ENCODE peak calls at places on chromosomes 16 and 17, in eight cellular contexts. M is CD4-positive, alpha-beta T cell; R is fibroblast of lung; V is brain microvascular endothelial cell; P is HCT116; G is gastrocnemius medialis; O is Peyer's patch; F is A549. Z is an unnamed sample.

GRCh38 chr16:71927383-71927782 is 32.1 kb downstream of the IST1 start:
- DNase-seq in M (no peak), R (peak), V (peak), P (peak), G (peak), O (no peak), F (no peak), Z (peak)

GRCh38 chr16:4353675-4354074 is 2.6 kb upstream of the PAM16 start:
- DNase-seq in M (no peak), R (no peak), V (no peak), P (no peak), G (no peak), O (no peak), F (no peak), Z (no peak)

GRCh38 chr16:49483651-49484451 is 110.2 kb downstream of the C16orf78 start:
- DNase-seq in M (no peak), R (no peak), V (no peak), P (no peak), G (no peak), O (peak), F (no peak), Z (peak)

GRCh38 chr16:86778978-86779377 is 200.6 kb downstream of the FOXL1 start:
- DNase-seq in M (no peak), R (no peak), V (no peak), P (no peak), G (no peak), O (no peak), F (no peak), Z (no peak)

GRCh38 chr16:77531741-77532140 is 96.9 kb upstream of the ADAMTS18 start:
- DNase-seq in M (no peak), R (peak), V (peak), P (no peak), G (no peak), O (no peak), F (no peak), Z (no peak)

GRCh38 chr17:79810138-79811027 is 13.5 kb upstream of the CBX8 start:
- DNase-seq in M (peak), R (peak), V (peak), P (peak), G (no peak), O (peak), F (peak), Z (peak)

GRCh38 chr17:74354123-74354522 is 7.5 kb downstream of the BTBD17 start:
- DNase-seq in M (no peak), R (peak), V (no peak), P (peak), G (no peak), O (peak), F (peak), Z (no peak)

GRCh38 chr16:84224554-84224953 is 15.3 kb downstream of the KCNG4 start:
- DNase-seq in M (no peak), R (no peak), V (no peak), P (no peak), G (no peak), O (no peak), F (no peak), Z (no peak)

GRCh38 chr17:38750312-38751121 is 2.0 kb upstream of the PSMB3 start:
- DNase-seq in M (no peak), R (no peak), V (no peak), P (no peak), G (no peak), O (no peak), F (no peak), Z (no peak)

GRCh38 chr16:546909-547770 is 13.1 kb upstream of the PRR35 start:
- DNase-seq in M (peak), R (peak), V (no peak), P (no peak), G (peak), O (peak), F (no peak), Z (peak)
- TF ChIP-seq CTCF in M (no peak), R (peak), V (peak), P (no peak), G (peak), O (no peak), F (peak), Z (peak)

DNA sequence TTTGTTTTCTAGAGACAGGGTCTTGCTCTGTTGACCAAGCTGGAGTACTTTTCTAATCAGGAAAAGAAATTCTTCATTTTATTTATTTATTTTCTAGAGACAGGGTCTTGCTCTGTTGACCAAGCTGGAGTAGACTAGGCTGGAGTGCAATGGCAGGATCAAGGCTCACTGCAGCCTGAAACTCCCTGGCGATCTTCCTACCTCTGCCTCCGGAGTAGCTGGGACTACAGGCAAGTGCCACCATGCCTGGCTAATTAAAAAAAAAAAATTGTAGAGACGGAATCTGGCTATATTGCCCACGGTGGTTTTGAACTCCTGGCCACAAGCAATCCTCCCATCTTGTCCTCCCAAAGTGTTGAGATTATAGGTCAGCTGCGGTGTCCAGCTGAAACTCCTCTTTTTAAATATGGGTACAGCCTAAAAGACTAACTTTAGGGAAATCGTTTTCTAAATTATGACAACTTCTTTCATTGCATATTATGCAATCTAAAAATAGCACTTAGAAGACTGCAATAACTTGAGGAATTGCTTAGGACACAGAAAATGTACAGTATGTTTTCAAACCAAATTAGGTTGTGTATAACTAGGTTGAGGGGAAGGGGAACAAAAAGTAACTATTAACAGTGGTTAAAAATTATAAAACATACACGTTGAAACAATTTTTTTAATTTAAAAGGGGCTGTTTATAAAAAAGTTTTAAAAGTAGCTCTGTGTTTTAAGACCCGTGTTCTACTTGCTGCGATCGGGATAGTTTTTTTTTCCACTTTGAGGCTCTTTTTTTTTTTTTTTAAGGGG is 4.8 kb downstream of the PRAC1 start:
- DNase-seq in M (no peak), R (no peak), V (no peak), P (no peak), G (no peak), O (no peak), F (no peak), Z (no peak)
- H3K27ac ChIP-seq in M (no peak), R (no peak), V (no peak), P (no peak), G (no peak), O (no peak), F (no peak), Z (no peak)

GRCh38 chr17:17880577-17881196 is 43.9 kb upstream of the SREBF1 start:
- DNase-seq in M (no peak), R (no peak), V (no peak), P (no peak), G (no peak), O (no peak), F (no peak), Z (no peak)

GRCh38 chr17:17876959-17877547 is 40.3 kb upstream of the SREBF1 start:
- DNase-seq in M (no peak), R (peak), V (peak), P (no peak), G (peak), O (no peak), F (no peak), Z (peak)

GRCh38 chr17:17873450-17873991 is 36.7 kb upstream of the SREBF1 start:
- DNase-seq in M (no peak), R (no peak), V (no peak), P (no peak), G (no peak), O (no peak), F (no peak), Z (no peak)

GRCh38 chr17:17874478-17874877 is 37.7 kb upstream of the SREBF1 start:
- DNase-seq in M (no peak), R (peak), V (peak), P (no peak), G (no peak), O (no peak), F (no peak), Z (no peak)

DNA sequence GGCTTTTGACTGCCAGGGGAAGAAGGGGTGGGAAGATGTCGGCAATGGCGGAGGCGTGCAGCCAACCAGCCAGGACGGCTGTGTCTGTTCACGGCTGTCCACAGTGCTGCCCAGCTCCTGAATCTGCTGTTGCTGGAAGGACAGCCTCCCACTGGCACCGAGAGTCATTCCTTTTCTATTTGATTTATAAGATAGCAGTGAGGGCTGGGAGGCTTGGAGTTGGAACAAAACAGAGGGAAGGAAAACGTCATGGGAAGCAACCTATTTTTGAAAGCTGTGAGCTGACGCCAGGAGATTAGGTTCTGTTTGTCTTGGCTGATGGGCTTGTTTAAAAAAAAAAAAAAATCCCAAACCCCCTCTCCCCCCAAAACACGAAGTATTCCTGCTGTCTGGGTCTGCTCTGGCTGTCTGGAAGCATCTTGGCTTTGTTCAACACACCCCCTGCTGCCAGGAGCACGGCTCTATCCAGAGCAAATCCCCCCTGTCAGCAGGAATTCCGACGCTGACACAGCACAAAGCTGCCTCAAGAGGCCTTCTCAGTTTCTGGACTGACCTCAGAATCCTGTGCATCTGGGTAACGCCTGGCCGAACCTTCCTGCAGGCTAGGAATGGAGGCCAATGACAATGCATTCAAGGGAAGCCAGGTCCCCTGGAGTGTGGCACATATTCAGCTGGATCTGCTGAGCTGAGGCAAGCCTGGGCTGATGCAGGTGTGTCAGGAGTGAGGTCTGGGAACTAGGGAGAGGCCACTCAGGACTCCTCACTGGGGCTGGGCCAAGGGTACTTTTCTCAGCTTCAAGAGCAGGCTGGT is 41.0 kb upstream of the SREBF1 start:
- DNase-seq in M (no peak), R (peak), V (peak), P (no peak), G (peak), O (no peak), F (no peak), Z (peak)
- TF ChIP-seq CTCF in M (no peak), R (peak), V (peak), P (no peak), G (no peak), O (no peak), F (no peak), Z (no peak)

DNA sequence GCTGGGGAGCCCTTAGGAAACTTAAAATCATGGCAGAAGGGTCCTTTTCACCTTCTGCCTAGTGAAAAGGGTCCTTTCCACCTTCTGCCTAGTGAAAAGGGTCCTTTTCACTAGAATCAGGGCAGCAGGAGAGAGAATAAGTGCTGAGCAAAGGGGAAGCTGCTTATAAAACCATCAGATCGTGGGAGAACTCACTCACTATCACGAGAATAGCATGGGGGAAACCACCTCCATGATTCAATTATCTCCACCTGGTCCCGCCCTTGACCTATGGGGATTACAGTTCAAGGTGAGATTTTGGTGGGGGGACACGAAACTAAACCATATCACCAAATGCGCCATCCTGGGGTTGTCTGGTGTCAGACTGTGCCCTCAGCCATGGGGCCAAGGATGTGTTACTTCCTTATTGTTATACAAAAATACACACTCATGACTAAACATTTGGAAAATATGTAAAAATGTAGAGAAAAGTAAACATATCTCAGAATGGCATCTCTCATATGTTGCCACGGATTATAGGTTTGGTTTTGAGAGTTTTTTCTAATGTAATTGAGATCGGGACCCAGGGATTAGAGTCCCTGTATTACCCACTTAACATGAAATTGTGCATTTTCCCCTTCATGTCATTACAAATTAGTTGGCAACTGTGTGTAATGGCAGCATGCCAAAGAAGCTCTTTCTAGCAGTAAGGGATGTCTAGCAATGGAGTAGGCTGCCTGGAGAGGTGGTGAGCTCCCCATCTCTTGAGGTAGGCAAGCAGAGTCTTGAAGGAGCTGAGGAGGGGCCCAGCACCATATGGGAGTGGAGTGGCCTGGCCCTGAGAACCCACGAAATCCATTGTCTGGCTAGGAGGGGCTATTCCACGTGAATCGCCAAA is 10.3 kb upstream of the KATNB1 start:
- DNase-seq in M (no peak), R (no peak), V (no peak), P (no peak), G (no peak), O (peak), F (no peak), Z (no peak)
- H3K27ac ChIP-seq in M (no peak), R (no peak), V (no peak), P (no peak), G (no peak), O (no peak), F (peak), Z (no peak)

GRCh38 chr16:73023320-73023719 is 24.6 kb downstream of the ZFHX3 start:
- DNase-seq in M (no peak), R (no peak), V (no peak), P (no peak), G (no peak), O (no peak), F (no peak), Z (no peak)

GRCh38 chr16:73021866-73022495 is 25.9 kb downstream of the ZFHX3 start:
- DNase-seq in M (no peak), R (no peak), V (no peak), P (no peak), G (no peak), O (no peak), F (no peak), Z (no peak)

GRCh38 chr16:73023752-73024570 is 24.0 kb downstream of the ZFHX3 start:
- DNase-seq in M (no peak), R (no peak), V (no peak), P (no peak), G (no peak), O (no peak), F (no peak), Z (no peak)

GRCh38 chr16:73020409-73020884 is 27.5 kb downstream of the ZFHX3 start:
- DNase-seq in M (no peak), R (peak), V (peak), P (peak), G (peak), O (peak), F (peak), Z (no peak)

DNA sequence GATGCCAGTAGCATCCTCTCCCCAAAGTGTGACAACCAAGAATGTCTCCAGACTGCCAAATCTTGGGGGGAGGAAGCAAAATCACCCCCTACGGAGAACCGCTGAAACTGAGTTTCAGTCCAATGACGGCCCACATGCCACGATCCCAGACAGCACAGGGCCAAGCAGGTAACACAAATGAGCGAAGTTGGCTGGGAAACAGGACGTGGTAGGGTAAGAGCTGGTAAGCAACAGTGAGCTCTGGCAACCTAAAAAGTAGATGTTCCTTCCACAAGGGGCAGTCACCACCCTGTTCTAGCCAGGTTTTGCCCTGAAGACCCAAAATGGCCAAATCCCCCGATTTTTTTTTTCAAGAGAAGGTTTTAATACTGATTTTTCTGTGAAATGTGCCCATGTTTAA is 25.4 kb downstream of the ZFHX3 start:
- DNase-seq in M (no peak), R (no peak), V (no peak), P (no peak), G (no peak), O (no peak), F (no peak), Z (no peak)
- TF ChIP-seq CTCF in M (no peak), R (no peak), V (peak), P (no peak), G (no peak), O (no peak), F (no peak), Z (no peak)